ENCODE peak calls at places on chromosomes 4 and X, in ten cellular contexts. N, F, D, X, Z, T, V, J, O and G are unnamed samples.

GRCh38 chr4:40409835-40410234 is 74.7 kb downstream of the CHRNA9 start:
- DNase-seq in N (no peak), F (no peak), D (no peak), X (peak), Z (no peak), T (no peak), V (peak), J (no peak), O (no peak), G (no peak)

GRCh38 chr4:158741622-158742021 is 18.4 kb upstream of the PPID start:
- DNase-seq in N (no peak), F (no peak), D (no peak), X (no peak), Z (no peak), T (no peak), V (no peak), J (no peak), O (no peak), G (no peak)

GRCh38 chr4:1041936-1042330 is 30.5 kb downstream of the FGFRL1 start:
- DNase-seq in N (no peak), F (no peak), D (no peak), X (no peak), Z (no peak), T (no peak), V (no peak), J (no peak), O (no peak), G (no peak)

GRCh38 chr4:112973897-112974296 is 75.6 kb upstream of the ANK2 start:
- DNase-seq in N (no peak), F (no peak), D (no peak), X (no peak), Z (no peak), T (no peak), V (no peak), J (no peak), O (no peak), G (no peak)

GRCh38 chrX:40358994-40359393 is 221.8 kb upstream of the ATP6AP2 start:
- DNase-seq in N (no peak), F (no peak), D (no peak), X (no peak), Z (no peak), T (no peak), V (no peak), J (no peak), O (no peak), G (no peak)

GRCh38 chr4:13143704-13144103 is 340.4 kb downstream of the RAB28 start:
- DNase-seq in N (no peak), F (no peak), D (no peak), X (no peak), Z (no peak), T (no peak), V (no peak), J (no peak), O (no peak), G (no peak)

GRCh38 chr4:87497141-87497540 is 32.0 kb downstream of the SPARCL1 start:
- DNase-seq in N (no peak), F (peak), D (peak), X (peak), Z (no peak), T (no peak), V (no peak), J (no peak), O (no peak), G (no peak)

GRCh38 chrX:15143825-15144121 is 126.1 kb downstream of the ASB9 start:
- DNase-seq in N (no peak), F (no peak), D (no peak), X (no peak), Z (no peak), T (no peak), V (no peak), J (no peak), O (no peak), G (no peak)

GRCh38 chrX:74419861-74420193 is 1.5 kb upstream of the SLC16A2 start:
- DNase-seq in N (no peak), F (peak), D (peak), X (peak), Z (no peak), T (no peak), V (peak), J (no peak), O (no peak), G (no peak)

GRCh38 chrX:120315776-120316175 is 4.5 kb upstream of the TMEM255A start:
- DNase-seq in N (no peak), F (no peak), D (no peak), X (peak), Z (no peak), T (no peak), V (peak), J (no peak), O (no peak), G (no peak)

GRCh38 chr4:18842431-18842830 is 820.9 kb upstream of the LCORL start:
- DNase-seq in N (no peak), F (no peak), D (no peak), X (no peak), Z (no peak), T (no peak), V (no peak), J (no peak), O (no peak), G (no peak)

GRCh38 chr4:153468587-153468986 is 2.4 kb downstream of the TMEM131L start:
- DNase-seq in N (no peak), F (peak), D (no peak), X (no peak), Z (no peak), T (no peak), V (no peak), J (no peak), O (no peak), G (no peak)

GRCh38 chr4:109870061-109870460 is 22.2 kb downstream of the LRIT3 start:
- DNase-seq in N (no peak), F (no peak), D (no peak), X (no peak), Z (no peak), T (no peak), V (no peak), J (no peak), O (no peak), G (no peak)

GRCh38 chr4:26069218-26069617 is 155.2 kb downstream of the SMIM20 start:
- DNase-seq in N (no peak), F (no peak), D (peak), X (peak), Z (peak), T (no peak), V (peak), J (no peak), O (no peak), G (no peak)

GRCh38 chr4:188437535-188437934 is 298.3 kb downstream of the TRIML1 start:
- DNase-seq in N (no peak), F (no peak), D (no peak), X (no peak), Z (no peak), T (no peak), V (peak), J (no peak), O (no peak), G (no peak)

GRCh38 chr4:173257732-173258717 is 76.1 kb downstream of the HMGB2 start:
- DNase-seq in N (peak), F (peak), D (peak), X (peak), Z (peak), T (no peak), V (peak), J (peak), O (peak), G (no peak)

GRCh38 chr4:110477836-110478235 is 1.9 kb downstream of the ENPEP start:
- DNase-seq in N (no peak), F (no peak), D (no peak), X (no peak), Z (no peak), T (no peak), V (peak), J (no peak), O (no peak), G (no peak)

GRCh38 chrX:134684956-134685355 is 26.7 kb upstream of the PLAC1 start:
- DNase-seq in N (no peak), F (no peak), D (no peak), X (no peak), Z (no peak), T (no peak), V (no peak), J (no peak), O (no peak), G (no peak)

GRCh38 chrX:104863466-104863865 is 297.5 kb downstream of the IL1RAPL2 start:
- DNase-seq in N (no peak), F (no peak), D (no peak), X (no peak), Z (no peak), T (no peak), V (no peak), J (no peak), O (no peak), G (no peak)

GRCh38 chr4:138307319-138307718 is 65.2 kb upstream of the SLC7A11 start:
- DNase-seq in N (no peak), F (no peak), D (no peak), X (no peak), Z (no peak), T (no peak), V (no peak), J (no peak), O (no peak), G (no peak)

GRCh38 chr4:82372874-82373815 is 646 bp downstream of the HNRNPD start:
- DNase-seq in N (peak), F (peak), D (peak), X (peak), Z (peak), T (peak), V (peak), J (peak), O (peak), G (peak)

GRCh38 chr4:183099537-183100297 is 660 bp downstream of the WWC2 start:
- DNase-seq in N (peak), F (peak), D (peak), X (peak), Z (no peak), T (no peak), V (peak), J (no peak), O (no peak), G (no peak)